ENCODE peak calls at places on chromosomes 5 and 9, in five cellular contexts. One of them, this sample, is unnamed. For H3K27me3, the result is how much of the 10 kb centered on the place peaks cover.

GRCh38 chr5:136656811-136657210 is 291.5 kb upstream of the TRPC7 start:
- DNase-seq in DND-41: no peak
- DNase-seq in psoas muscle: no peak
- DNase-seq in AG04450: no peak
- DNase-seq in pancreas: no peak
- DNase-seq in this sample: no peak

GRCh38 chr5:124599048-124599973 is 147.1 kb downstream of the ZNF608 start:
- DNase-seq in psoas muscle: no peak
- DNase-seq in pancreas: peak
- DNase-seq in DND-41: peak
- DNase-seq in AG04450: no peak
- DNase-seq in this sample: no peak

GRCh38 chr5:125470503-125470902 is 724.1 kb upstream of the ZNF608 start:
- DNase-seq in DND-41: no peak
- DNase-seq in AG04450: no peak
- DNase-seq in pancreas: no peak
- DNase-seq in psoas muscle: no peak
- DNase-seq in this sample: no peak

GRCh38 chr9:121593066-121593465 is 58.4 kb upstream of the DAB2IP start:
- DNase-seq in pancreas: no peak
- DNase-seq in AG04450: no peak
- DNase-seq in psoas muscle: no peak
- DNase-seq in DND-41: no peak
- DNase-seq in this sample: no peak

GRCh38 chr5:61277190-61277589 is 54.9 kb upstream of the ZSWIM6 start:
- DNase-seq in psoas muscle: no peak
- DNase-seq in AG04450: peak
- DNase-seq in pancreas: no peak
- DNase-seq in DND-41: no peak
- DNase-seq in this sample: no peak

GRCh38 chr9:81182421-81182820 is 506.9 kb downstream of the TLE1 start:
- DNase-seq in AG04450: peak
- DNase-seq in pancreas: no peak
- DNase-seq in psoas muscle: no peak
- DNase-seq in DND-41: no peak
- DNase-seq in this sample: no peak

GRCh38 chr5:17196024-17196423 is 21.4 kb upstream of the BASP1 start:
- DNase-seq in AG04450: no peak
- DNase-seq in DND-41: no peak
- DNase-seq in pancreas: no peak
- DNase-seq in psoas muscle: no peak
- DNase-seq in this sample: no peak

GRCh38 chr5:9658726-9659125 is 28.6 kb upstream of the TAS2R1 start:
- DNase-seq in DND-41: no peak
- DNase-seq in pancreas: no peak
- DNase-seq in AG04450: no peak
- DNase-seq in psoas muscle: no peak
- DNase-seq in this sample: no peak

GRCh38 chr5:142481410-142481809 is 156.6 kb upstream of the SPRY4 start:
- DNase-seq in psoas muscle: no peak
- DNase-seq in DND-41: no peak
- DNase-seq in AG04450: no peak
- DNase-seq in pancreas: no peak
- DNase-seq in this sample: no peak

GRCh38 chr9:71602652-71603051 is 165.7 kb downstream of the CEMIP2 start:
- DNase-seq in DND-41: no peak
- DNase-seq in psoas muscle: no peak
- DNase-seq in pancreas: no peak
- DNase-seq in AG04450: no peak
- DNase-seq in this sample: no peak

GRCh38 chr5:80958611-80959010 is 1.6 kb upstream of the RASGRF2 start:
- DNase-seq in AG04450: no peak
- DNase-seq in psoas muscle: no peak
- DNase-seq in pancreas: no peak
- DNase-seq in DND-41: no peak
- DNase-seq in this sample: no peak

GRCh38 chr9:18947772-18948391 is 85.1 kb downstream of the SAXO1 start:
- DNase-seq in psoas muscle: no peak
- DNase-seq in DND-41: no peak
- DNase-seq in pancreas: no peak
- DNase-seq in AG04450: no peak
- DNase-seq in this sample: no peak

GRCh38 chr9:99778308-99778707 is 43.4 kb upstream of the NR4A3 start:
- DNase-seq in pancreas: no peak
- DNase-seq in psoas muscle: no peak
- DNase-seq in DND-41: no peak
- DNase-seq in AG04450: peak
- DNase-seq in this sample: no peak

GRCh38 chr5:17132444-17133083 is 84.9 kb upstream of the BASP1 start:
- DNase-seq in AG04450: no peak
- DNase-seq in pancreas: no peak
- DNase-seq in psoas muscle: no peak
- DNase-seq in DND-41: no peak
- DNase-seq in this sample: no peak

GRCh38 chr5:35127006-35127405 is 79.3 kb upstream of the AGXT2 start:
- DNase-seq in psoas muscle: no peak
- DNase-seq in pancreas: peak
- DNase-seq in DND-41: no peak
- DNase-seq in AG04450: no peak
- DNase-seq in this sample: no peak

GRCh38 chr9:132857601-132858342 is 20.3 kb downstream of the AK8 start:
- DNase-seq in AG04450: no peak
- DNase-seq in DND-41: no peak
- DNase-seq in pancreas: no peak
- DNase-seq in psoas muscle: peak
- DNase-seq in this sample: no peak

GRCh38 chr9:126147620-126148522 is 178.8 kb upstream of the MVB12B start:
- DNase-seq in psoas muscle: no peak
- DNase-seq in AG04450: no peak
- DNase-seq in DND-41: no peak
- DNase-seq in pancreas: no peak
- DNase-seq in this sample: no peak

GRCh38 chr5:17355585-17356346 is 138.3 kb downstream of the BASP1 start:
- DNase-seq in DND-41: no peak
- DNase-seq in pancreas: no peak
- DNase-seq in psoas muscle: no peak
- DNase-seq in AG04450: no peak
- DNase-seq in this sample: no peak

GRCh38 chr5:151469992-151470391 is 22.6 kb downstream of the SLC36A1 start:
- DNase-seq in pancreas: no peak
- DNase-seq in psoas muscle: no peak
- DNase-seq in AG04450: no peak
- DNase-seq in DND-41: no peak
- DNase-seq in this sample: no peak

GRCh38 chr5:55904152-55904551 is 53.0 kb downstream of the IL31RA start:
- DNase-seq in DND-41: no peak
- DNase-seq in psoas muscle: peak
- DNase-seq in AG04450: no peak
- DNase-seq in pancreas: no peak
- DNase-seq in this sample: no peak

GRCh38 chr9:1946506-1946905 is 68.6 kb upstream of the SMARCA2 start:
- DNase-seq in pancreas: no peak
- DNase-seq in DND-41: no peak
- DNase-seq in psoas muscle: no peak
- DNase-seq in AG04450: no peak
- DNase-seq in this sample: no peak

GRCh38 chr5:103016167-103016566 is 103.8 kb downstream of the GIN1 start:
- DNase-seq in AG04450: no peak
- DNase-seq in pancreas: no peak
- DNase-seq in DND-41: no peak
- DNase-seq in psoas muscle: no peak
- DNase-seq in this sample: no peak

GRCh38 chr9:34576593-34576935 is 13.0 kb downstream of the CNTFR start:
- DNase-seq in DND-41: no peak
- DNase-seq in psoas muscle: no peak
- DNase-seq in pancreas: no peak
- DNase-seq in AG04450: no peak
- DNase-seq in this sample: no peak
- H3K27me3 ChIP-seq in DND-41: under half
- H3K27me3 ChIP-seq in psoas muscle: under half
- H3K27me3 ChIP-seq in pancreas: under half
- H3K27me3 ChIP-seq in AG04450: half or more
- H3K27me3 ChIP-seq in this sample: under half

GRCh38 chr5:52961238-52961637 is 27.9 kb upstream of the ITGA2 start:
- DNase-seq in psoas muscle: no peak
- DNase-seq in AG04450: no peak
- DNase-seq in DND-41: no peak
- DNase-seq in pancreas: no peak
- DNase-seq in this sample: no peak

GRCh38 chr5:52963636-52964035 is 25.5 kb upstream of the ITGA2 start:
- DNase-seq in DND-41: no peak
- DNase-seq in pancreas: no peak
- DNase-seq in psoas muscle: no peak
- DNase-seq in AG04450: no peak
- DNase-seq in this sample: no peak

GRCh38 chr5:52964138-52964537 is 25.0 kb upstream of the ITGA2 start:
- DNase-seq in DND-41: no peak
- DNase-seq in pancreas: no peak
- DNase-seq in psoas muscle: no peak
- DNase-seq in AG04450: no peak
- DNase-seq in this sample: no peak
- TF ChIP-seq CTCF in DND-41: peak
- TF ChIP-seq CTCF in pancreas: no peak
- TF ChIP-seq CTCF in psoas muscle: no peak
- TF ChIP-seq CTCF in AG04450: no peak
- TF ChIP-seq CTCF in this sample: peak

GRCh38 chr9:131011274-131012022 is 2.5 kb downstream of the LAMC3 start:
- DNase-seq in DND-41: no peak
- DNase-seq in psoas muscle: no peak
- DNase-seq in AG04450: no peak
- DNase-seq in pancreas: no peak
- DNase-seq in this sample: no peak
- H3K27me3 ChIP-seq in DND-41: under half
- H3K27me3 ChIP-seq in psoas muscle: under half
- H3K27me3 ChIP-seq in AG04450: half or more
- H3K27me3 ChIP-seq in pancreas: under half
- H3K27me3 ChIP-seq in this sample: under half

GRCh38 chr9:76758476-76758875 is 5.8 kb upstream of the PCA3 start:
- DNase-seq in DND-41: no peak
- DNase-seq in pancreas: no peak
- DNase-seq in AG04450: no peak
- DNase-seq in psoas muscle: no peak
- DNase-seq in this sample: no peak

GRCh38 chr9:76757274-76757673 is 7.0 kb upstream of the PCA3 start:
- DNase-seq in AG04450: no peak
- DNase-seq in psoas muscle: no peak
- DNase-seq in DND-41: no peak
- DNase-seq in pancreas: no peak
- DNase-seq in this sample: no peak

GRCh38 chr9:76764138-76764537 is at the start of gene PCA3:
- DNase-seq in AG04450: no peak
- DNase-seq in DND-41: no peak
- DNase-seq in pancreas: no peak
- DNase-seq in psoas muscle: no peak
- DNase-seq in this sample: no peak

GRCh38 chr9:76759726-76760125 is 4.5 kb upstream of the PCA3 start:
- DNase-seq in DND-41: no peak
- DNase-seq in pancreas: no peak
- DNase-seq in AG04450: no peak
- DNase-seq in psoas muscle: no peak
- DNase-seq in this sample: no peak

GRCh38 chr9:76761448-76761847 is 2.8 kb upstream of the PCA3 start:
- DNase-seq in DND-41: no peak
- DNase-seq in psoas muscle: no peak
- DNase-seq in AG04450: no peak
- DNase-seq in pancreas: no peak
- DNase-seq in this sample: no peak
- TF ChIP-seq CTCF in DND-41: peak
- TF ChIP-seq CTCF in psoas muscle: no peak
- TF ChIP-seq CTCF in AG04450: peak
- TF ChIP-seq CTCF in pancreas: no peak
- TF ChIP-seq CTCF in this sample: peak

GRCh38 chr9:120482424-120483186 is 97.4 kb downstream of the CDK5RAP2 start:
- DNase-seq in AG04450: no peak
- DNase-seq in DND-41: no peak
- DNase-seq in psoas muscle: peak
- DNase-seq in pancreas: no peak
- DNase-seq in this sample: no peak

GRCh38 chr9:120481842-120482241 is 98.1 kb downstream of the CDK5RAP2 start:
- DNase-seq in psoas muscle: no peak
- DNase-seq in AG04450: no peak
- DNase-seq in DND-41: no peak
- DNase-seq in pancreas: no peak
- DNase-seq in this sample: no peak

GRCh38 chr9:120481248-120481647 is 98.7 kb downstream of the CDK5RAP2 start:
- DNase-seq in DND-41: no peak
- DNase-seq in AG04450: no peak
- DNase-seq in pancreas: no peak
- DNase-seq in psoas muscle: no peak
- DNase-seq in this sample: no peak

GRCh38 chr9:120478208-120478607 is 101.8 kb downstream of the CDK5RAP2 start:
- DNase-seq in pancreas: no peak
- DNase-seq in psoas muscle: no peak
- DNase-seq in AG04450: no peak
- DNase-seq in DND-41: no peak
- DNase-seq in this sample: peak

GRCh38 chr9:120480707-120481106 is 99.3 kb downstream of the CDK5RAP2 start:
- DNase-seq in psoas muscle: no peak
- DNase-seq in AG04450: no peak
- DNase-seq in pancreas: no peak
- DNase-seq in DND-41: no peak
- DNase-seq in this sample: no peak
- H3K27me3 ChIP-seq in psoas muscle: under half
- H3K27me3 ChIP-seq in AG04450: under half
- H3K27me3 ChIP-seq in pancreas: under half
- H3K27me3 ChIP-seq in DND-41: under half
- H3K27me3 ChIP-seq in this sample: under half

DNA sequence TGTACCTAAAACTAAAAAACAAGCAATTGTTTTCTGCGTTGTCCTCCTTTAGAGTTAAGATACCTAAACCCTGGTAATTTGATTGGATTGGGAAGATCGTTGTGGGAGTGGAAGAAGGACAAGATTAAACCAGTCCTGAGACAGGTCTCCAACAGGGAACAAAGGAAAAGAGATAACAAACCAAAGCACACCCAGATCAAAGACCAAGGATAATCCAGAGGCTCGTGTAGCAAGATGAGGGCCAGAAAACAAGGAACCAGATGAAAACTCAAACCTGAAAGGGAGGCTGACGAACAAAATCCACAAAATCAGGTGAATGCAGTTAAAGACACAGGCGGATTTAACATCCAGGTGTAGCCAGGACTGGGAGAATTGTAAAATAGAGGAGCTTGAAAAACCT is 618.1 kb downstream of the SLCO4C1 start:
- DNase-seq in AG04450: no peak
- DNase-seq in psoas muscle: no peak
- DNase-seq in pancreas: no peak
- DNase-seq in DND-41: no peak
- DNase-seq in this sample: no peak
- TF ChIP-seq CTCF in AG04450: no peak
- TF ChIP-seq CTCF in psoas muscle: no peak
- TF ChIP-seq CTCF in pancreas: no peak
- TF ChIP-seq CTCF in DND-41: no peak
- TF ChIP-seq CTCF in this sample: no peak

DNA sequence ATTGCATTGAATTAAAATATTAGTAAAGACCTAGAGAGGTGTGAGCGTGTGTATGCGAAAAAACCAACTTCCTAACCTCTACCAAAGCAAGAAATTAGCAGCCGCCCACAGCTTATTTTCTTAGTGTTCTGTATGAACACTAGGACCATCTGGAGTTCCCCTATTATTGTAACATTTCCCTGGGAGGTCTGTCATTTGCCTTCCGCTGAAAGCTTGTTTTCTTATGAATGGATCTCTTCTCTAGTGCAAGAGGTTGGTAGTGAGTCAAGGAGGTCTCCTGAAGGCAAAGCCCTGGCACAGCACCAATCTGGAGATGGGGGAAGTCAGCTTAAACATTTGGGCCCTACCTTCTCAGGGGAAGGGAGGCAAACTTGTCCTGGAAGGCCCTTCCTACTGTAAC is 10.8 kb downstream of the TNFSF8 start:
- DNase-seq in pancreas: no peak
- DNase-seq in AG04450: no peak
- DNase-seq in psoas muscle: no peak
- DNase-seq in DND-41: no peak
- DNase-seq in this sample: no peak
- H3K27me3 ChIP-seq in pancreas: under half
- H3K27me3 ChIP-seq in AG04450: under half
- H3K27me3 ChIP-seq in psoas muscle: under half
- H3K27me3 ChIP-seq in DND-41: under half
- H3K27me3 ChIP-seq in this sample: under half

This sample was measured in RWPE2.